ENCODE peak calls at places on chromosome 21, in six cellular contexts. P, L, G, Z, J and U are unnamed samples.

GRCh38 chr21:25607151-25607811 is at the start of gene MRPL39:
- DNase-seq in G (peak; percentile 62), L (peak; percentile 78), J (peak; percentile 94), Z (peak; percentile 94), P (peak; percentile 81), U (peak; percentile 56)

GRCh38 chr21:44059710-44060109 is 47.5 kb upstream of the PWP2 start:
- DNase-seq in G (no peak), Z (no peak), L (no peak), J (no peak), P (no peak), U (no peak)

GRCh38 chr21:29092102-29092959 is 18.9 kb upstream of the CCT8 start:
- DNase-seq in L (no peak), P (no peak), J (no peak), Z (no peak), G (no peak), U (no peak)

GRCh38 chr21:22536511-22536910 is 1538.3 kb downstream of the NCAM2 start:
- DNase-seq in J (no peak), Z (no peak), P (no peak), L (no peak), G (no peak), U (peak; percentile 25)

GRCh38 chr21:35984654-35985366 is 75.5 kb downstream of the SETD4 start:
- DNase-seq in G (no peak), Z (no peak), J (no peak), P (peak; percentile 58), L (no peak), U (no peak)

GRCh38 chr21:43193651-43194302 is 25.0 kb downstream of the CRYAA start:
- DNase-seq in J (no peak), Z (peak; percentile 38), G (no peak), P (no peak), L (no peak), U (no peak)

GRCh38 chr21:44296916-44297315 is 2.9 kb upstream of the PFKL start:
- DNase-seq in L (no peak), J (no peak), Z (no peak), P (no peak), G (no peak), U (no peak)

GRCh38 chr21:33543505-33544129 is 779 bp downstream of the SON start:
- DNase-seq in J (no peak), P (no peak), Z (no peak), G (no peak), L (no peak), U (no peak)

GRCh38 chr21:39451332-39452206 is at the start of gene SH3BGR:
- DNase-seq in Z (peak; percentile 18), P (no peak), L (peak; percentile 33), J (peak; percentile 88), G (no peak), U (no peak)

GRCh38 chr21:16420086-16420724 is 690.4 kb downstream of the USP25 start:
- DNase-seq in G (no peak), L (no peak), P (peak; percentile 9), Z (peak; percentile 7), J (no peak), U (no peak)

GRCh38 chr21:32386195-32386870 is 6.5 kb downstream of the URB1 start:
- DNase-seq in P (no peak), J (no peak), Z (no peak), L (no peak), G (no peak), U (no peak)

GRCh38 chr21:34243562-34243961 is 120.2 kb upstream of the KCNE2 start:
- DNase-seq in L (no peak), P (peak; percentile 5), Z (peak; percentile 20), G (no peak), J (peak; percentile 35), U (peak; percentile 46)

GRCh38 chr21:33023574-33024277 is 2.0 kb upstream of the OLIG2 start:
- DNase-seq in G (no peak), Z (peak; percentile 19), J (no peak), P (no peak), L (no peak), U (no peak)

GRCh38 chr21:42406201-42406601 is 2.5 kb downstream of the UBASH3A start:
- DNase-seq in L (no peak), P (no peak), Z (no peak), G (no peak), J (no peak), U (no peak)

GRCh38 chr21:36069713-36070573 is at the start of gene CBR1:
- DNase-seq in J (peak; percentile 81), L (peak; percentile 34), G (peak; percentile 47), P (peak; percentile 72), Z (peak; percentile 94), U (peak; percentile 97)

GRCh38 chr21:15749045-15749867 is 19.5 kb downstream of the USP25 start:
- DNase-seq in G (no peak), Z (no peak), L (no peak), J (no peak), P (peak; percentile 48), U (no peak)

GRCh38 chr21:25563399-25564116 is 43.7 kb downstream of the MRPL39 start:
- DNase-seq in Z (no peak), G (peak; percentile 87), J (no peak), L (no peak), P (no peak), U (peak; percentile 16)

GRCh38 chr21:39175154-39175553 is 8.1 kb downstream of the PSMG1 start:
- DNase-seq in L (no peak), Z (no peak), G (no peak), P (no peak), J (no peak), U (no peak)

GRCh38 chr21:34022557-34023335 is 50.6 kb upstream of the MRPS6 start:
- DNase-seq in P (no peak), Z (no peak), J (no peak), L (no peak), G (no peak), U (peak; percentile 67)

GRCh38 chr21:42705746-42706374 is 52.4 kb downstream of the PDE9A start:
- DNase-seq in G (no peak), Z (no peak), P (no peak), L (no peak), J (no peak), U (no peak)

GRCh38 chr21:29520146-29520545 is 221.4 kb downstream of the BACH1 start:
- DNase-seq in J (no peak), L (no peak), P (no peak), Z (no peak), G (no peak), U (no peak)

GRCh38 chr21:31354122-31354521 is 10.1 kb upstream of the TIAM1 start:
- DNase-seq in Z (no peak), J (no peak), G (no peak), P (no peak), L (no peak), U (no peak)

GRCh38 chr21:16954787-16955186 is 558.1 kb upstream of the CXADR start:
- DNase-seq in Z (no peak), L (no peak), J (no peak), P (no peak), G (no peak), U (no peak)

GRCh38 chr21:17711896-17712295 is 99.2 kb upstream of the BTG3 start:
- DNase-seq in L (no peak), P (no peak), G (no peak), Z (no peak), J (no peak), U (peak; percentile 10)

GRCh38 chr21:31162079-31162699 is 123.9 kb upstream of the KRTAP19-8 start:
- DNase-seq in L (no peak), Z (no peak), J (no peak), G (peak; percentile 28), P (no peak), U (no peak)

GRCh38 chr21:42844411-42845113 is 34.8 kb downstream of the WDR4 start:
- DNase-seq in L (no peak), P (no peak), J (no peak), G (no peak), Z (peak; percentile 15), U (no peak)

GRCh38 chr21:30209571-30209970 is 6.3 kb downstream of the CLDN8 start:
- DNase-seq in L (no peak), G (no peak), Z (no peak), J (no peak), P (no peak), U (no peak)

GRCh38 chr21:42384184-42384583 is 11.7 kb downstream of the TMPRSS3 start:
- DNase-seq in J (no peak), Z (no peak), P (no peak), L (no peak), G (no peak), U (no peak)

GRCh38 chr21:44301961-44302406 is 2.1 kb downstream of the PFKL start:
- DNase-seq in Z (no peak), G (no peak), J (no peak), P (peak; percentile 16), L (no peak), U (no peak)

GRCh38 chr21:29217818-29218252 is 80.9 kb upstream of the BACH1 start:
- DNase-seq in J (no peak), G (no peak), L (no peak), P (peak; percentile 17), Z (no peak), U (no peak)

GRCh38 chr21:40845621-40846020 is 1.3 kb downstream of the DSCAM start:
- DNase-seq in L (no peak), Z (no peak), J (no peak), G (no peak), P (no peak), U (no peak)
- H3K27me3 ChIP-seq in L (peaks cover 3% of the 10 kb centered on the region), Z (no peaks in the 10 kb centered on the region), J (no peaks in the 10 kb centered on the region), G (no peaks in the 10 kb centered on the region), P (peaks cover 3% of the 10 kb centered on the region), U (peaks cover 19% of the 10 kb centered on the region)

GRCh38 chr21:14550200-14550599 is 4.1 kb upstream of the SAMSN1 start:
- DNase-seq in J (no peak), Z (no peak), G (no peak), P (no peak), L (no peak), U (no peak)
- H3K4me3 ChIP-seq in J (no peak overlapping the region), Z (no peak overlapping the region), G (no peak overlapping the region), P (no peak overlapping the region), L (no peak overlapping the region), U (no peak overlapping the region)

GRCh38 chr21:40516336-40516735 is 330.6 kb downstream of the DSCAM start:
- DNase-seq in Z (no peak), G (no peak), P (no peak), J (no peak), L (no peak), U (peak; percentile 82)

GRCh38 chr21:40507978-40508377 is 339.0 kb downstream of the DSCAM start:
- DNase-seq in L (no peak), J (no peak), P (peak; percentile 55), G (no peak), Z (no peak), U (no peak)

GRCh38 chr21:40511976-40512375 is 335.0 kb downstream of the DSCAM start:
- DNase-seq in G (no peak), L (no peak), J (no peak), Z (no peak), P (no peak), U (no peak)

DNA sequence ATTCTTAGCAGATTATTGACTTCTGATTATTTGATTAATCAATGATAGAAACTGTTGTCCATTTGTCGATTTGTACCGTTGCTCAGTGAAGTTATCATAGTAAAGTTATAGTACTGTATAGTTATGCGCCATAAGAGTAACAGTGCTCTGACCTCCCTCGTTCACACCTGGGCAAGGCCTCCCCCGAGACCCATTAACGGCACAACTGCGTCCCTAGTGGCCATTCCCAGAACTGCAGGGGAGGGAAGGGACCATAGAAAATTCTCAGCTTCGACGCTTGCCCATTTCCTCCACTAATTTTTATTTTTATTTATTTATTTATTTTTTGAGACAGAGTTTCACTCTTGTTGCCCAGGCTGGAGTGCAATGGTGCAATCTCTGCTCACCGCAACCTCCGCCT is 334.4 kb downstream of the DSCAM start:
- DNase-seq in G (no peak), L (no peak), J (peak; percentile 41), P (no peak), Z (peak; percentile 33), U (no peak)
- TF ChIP-seq GABPA in G (no peak), L (no peak), J (no peak), P (no peak), Z (no peak), U (no peak)

GRCh38 chr21:37139154-37139553 is 66.1 kb downstream of the TTC3 start:
- DNase-seq in L (no peak), J (no peak), P (no peak), G (no peak), Z (no peak), U (no peak)
- H3K27me3 ChIP-seq in L (no peaks in the 10 kb centered on the region), J (no peaks in the 10 kb centered on the region), P (no peaks in the 10 kb centered on the region), G (no peaks in the 10 kb centered on the region), Z (no peaks in the 10 kb centered on the region), U (no peaks in the 10 kb centered on the region)